ENCODE peak calls at places on chromosomes 11 and 22, in eight cellular contexts. M is anterior cingulate cortex; G is ELR; C is stimulated activated CD4-positive, alpha-beta T cell treated with anti-CD3 and anti-CD28 coated beads, TNF-alpha, amount 100 ng/mL, for 48 hours; W is stimulated activated CD8-positive, alpha-beta memory T cell treated with anti-CD3 and anti-CD28 coated beads, Interleukin-4, amount 100 ng/mL, for 4 hours; Z is left ventricle myocardium inferior; L is AG20443; R is GM04503. U is an unnamed sample.

GRCh38 chr22:46198274-46198673 is 47.9 kb downstream of the PPARA start:
- DNase-seq in C (no peak), G (no peak), W (no peak), R (no peak), L (no peak), M (no peak), Z (no peak), U (no peak)

GRCh38 chr11:63908631-63909491 is 8.1 kb downstream of the RCOR2 start:
- DNase-seq in G (no peak), L (no peak), W (no peak), Z (peak; percentile 56), M (no peak), C (no peak), R (no peak), U (no peak)

GRCh38 chr11:17579451-17579850 is 32.4 kb downstream of the OTOG start:
- DNase-seq in R (no peak), M (no peak), C (no peak), G (no peak), W (no peak), L (no peak), Z (no peak), U (no peak)

GRCh38 chr11:108858624-108859023 is 193.8 kb downstream of the DDX10 start:
- DNase-seq in C (no peak), Z (no peak), M (no peak), R (no peak), L (no peak), W (no peak), G (no peak), U (no peak)

GRCh38 chr22:22951035-22951434 is 63.4 kb downstream of the IGLL5 start:
- DNase-seq in Z (no peak), C (no peak), W (no peak), L (no peak), M (no peak), G (no peak), R (no peak), U (no peak)

GRCh38 chr11:108196901-108197300 is 25.5 kb downstream of the NPAT start:
- DNase-seq in G (no peak), M (no peak), Z (no peak), W (no peak), R (no peak), L (no peak), C (no peak), U (no peak)

GRCh38 chr22:35604671-35605457 is 12.3 kb downstream of the MB start:
- DNase-seq in M (no peak), W (no peak), C (no peak), G (peak; percentile 59), R (no peak), Z (no peak), L (no peak), U (no peak)

GRCh38 chr22:39674536-39674935 is 104.0 kb downstream of the CACNA1I start:
- DNase-seq in W (no peak), Z (no peak), C (no peak), R (no peak), M (no peak), L (no peak), G (peak; percentile 76), U (no peak)

GRCh38 chr11:64566042-64566914 is 24.7 kb upstream of the SLC22A12 start:
- DNase-seq in Z (no peak), M (no peak), L (peak; percentile 89), C (no peak), G (peak; percentile 53), R (peak; percentile 39), W (no peak), U (no peak)

GRCh38 chr22:50267591-50268390 is 2.4 kb downstream of the MAPK11 start:
- DNase-seq in C (no peak), M (peak; percentile 46), W (no peak), L (peak; percentile 95), R (no peak), Z (peak; percentile 64), G (peak; percentile 47), U (no peak)

GRCh38 chr11:70934999-70935768 is 317.2 kb downstream of the SHANK2 start:
- DNase-seq in G (no peak), R (no peak), Z (no peak), L (peak; percentile 25), W (no peak), C (no peak), M (no peak), U (no peak)

GRCh38 chr11:129109701-129110100 is 82.4 kb downstream of the ARHGAP32 start:
- DNase-seq in R (no peak), L (no peak), Z (no peak), M (no peak), W (no peak), C (no peak), G (no peak), U (no peak)

GRCh38 chr22:49327411-49327810 is 500.3 kb downstream of the BRD1 start:
- DNase-seq in L (peak; percentile 6), G (no peak), C (no peak), M (no peak), W (no peak), R (no peak), Z (no peak), U (no peak)

GRCh38 chr11:73854680-73855079 is 22.0 kb downstream of the COA4 start:
- DNase-seq in G (peak; percentile 11), Z (no peak), R (peak; percentile 22), L (peak; percentile 39), M (no peak), W (no peak), C (no peak), U (no peak)

GRCh38 chr11:128519353-128519752 is 68.0 kb downstream of the ETS1 start:
- DNase-seq in C (no peak), W (no peak), Z (no peak), M (no peak), G (peak; percentile 46), L (no peak), R (no peak), U (no peak)

GRCh38 chr22:49976439-49977175 is 16.0 kb downstream of the PIM3 start:
- DNase-seq in W (peak; percentile 65), R (no peak), G (no peak), M (no peak), L (no peak), Z (no peak), C (no peak), U (peak; percentile 54)